ENCODE peak calls at places on chromosomes 4 and X, in eight cellular contexts. One of them, this sample, is unnamed.
A peak's percentile ranks its signal among the peaks of the same experiment; 100 is the strongest.

GRCh38 chrX:148871422-148872152 is 371.2 kb downstream of the AFF2 start:
- DNase-seq in sigmoid colon: no peak
- DNase-seq in body of pancreas: no peak
- DNase-seq in Peyer's patch: no peak
- DNase-seq in HCT116: no peak
- DNase-seq in heart left ventricle: no peak
- DNase-seq in right lobe of liver: no peak
- DNase-seq in A549: no peak
- DNase-seq in this sample: no peak

GRCh38 chrX:69615779-69616519 is at the start of gene EDA:
- DNase-seq in heart left ventricle: peak; percentile 92
- DNase-seq in A549: peak; percentile 76
- DNase-seq in sigmoid colon: peak; percentile 92
- DNase-seq in Peyer's patch: peak; percentile 29
- DNase-seq in HCT116: peak; percentile 61
- DNase-seq in right lobe of liver: peak; percentile 86
- DNase-seq in body of pancreas: peak; percentile 88
- DNase-seq in this sample: peak; percentile 91

GRCh38 chr4:112951362-112951962 is 98.0 kb upstream of the ANK2 start:
- DNase-seq in sigmoid colon: no peak
- DNase-seq in right lobe of liver: no peak
- DNase-seq in body of pancreas: no peak
- DNase-seq in A549: no peak
- DNase-seq in Peyer's patch: no peak
- DNase-seq in heart left ventricle: no peak
- DNase-seq in HCT116: no peak
- DNase-seq in this sample: no peak

GRCh38 chrX:43688586-43688985 is 32.5 kb downstream of the MAOA start:
- DNase-seq in sigmoid colon: no peak
- DNase-seq in body of pancreas: no peak
- DNase-seq in Peyer's patch: no peak
- DNase-seq in right lobe of liver: no peak
- DNase-seq in A549: no peak
- DNase-seq in heart left ventricle: no peak
- DNase-seq in HCT116: no peak
- DNase-seq in this sample: no peak

GRCh38 chr4:10192331-10192730 is 75.7 kb upstream of the WDR1 start:
- DNase-seq in A549: no peak
- DNase-seq in HCT116: no peak
- DNase-seq in heart left ventricle: no peak
- DNase-seq in sigmoid colon: no peak
- DNase-seq in body of pancreas: no peak
- DNase-seq in Peyer's patch: no peak
- DNase-seq in right lobe of liver: no peak
- DNase-seq in this sample: no peak

GRCh38 chr4:77905651-77906263 is 43.1 kb downstream of the MRPL1 start:
- DNase-seq in heart left ventricle: no peak
- DNase-seq in right lobe of liver: no peak
- DNase-seq in Peyer's patch: no peak
- DNase-seq in HCT116: no peak
- DNase-seq in A549: no peak
- DNase-seq in sigmoid colon: no peak
- DNase-seq in body of pancreas: no peak
- DNase-seq in this sample: no peak

GRCh38 chrX:50161143-50161542 is 39.7 kb downstream of the AKAP4 start:
- DNase-seq in right lobe of liver: no peak
- DNase-seq in A549: no peak
- DNase-seq in heart left ventricle: no peak
- DNase-seq in body of pancreas: no peak
- DNase-seq in HCT116: no peak
- DNase-seq in sigmoid colon: no peak
- DNase-seq in Peyer's patch: no peak
- DNase-seq in this sample: no peak

GRCh38 chr4:28211714-28212470 is 1351.3 kb downstream of the STIM2 start:
- DNase-seq in right lobe of liver: no peak
- DNase-seq in A549: no peak
- DNase-seq in Peyer's patch: no peak
- DNase-seq in body of pancreas: no peak
- DNase-seq in heart left ventricle: no peak
- DNase-seq in HCT116: no peak
- DNase-seq in sigmoid colon: no peak
- DNase-seq in this sample: no peak

GRCh38 chr4:25969374-25969773 is 55.4 kb downstream of the SMIM20 start:
- DNase-seq in heart left ventricle: no peak
- DNase-seq in HCT116: no peak
- DNase-seq in right lobe of liver: no peak
- DNase-seq in Peyer's patch: no peak
- DNase-seq in A549: no peak
- DNase-seq in sigmoid colon: no peak
- DNase-seq in body of pancreas: no peak
- DNase-seq in this sample: no peak

GRCh38 chr4:25879991-25880641 is 17.3 kb upstream of the SEL1L3 start:
- DNase-seq in sigmoid colon: no peak
- DNase-seq in A549: no peak
- DNase-seq in body of pancreas: no peak
- DNase-seq in heart left ventricle: no peak
- DNase-seq in HCT116: no peak
- DNase-seq in right lobe of liver: no peak
- DNase-seq in Peyer's patch: no peak
- DNase-seq in this sample: no peak

GRCh38 chr4:8871417-8872401 is at the start of gene HMX1:
- DNase-seq in body of pancreas: no peak
- DNase-seq in sigmoid colon: no peak
- DNase-seq in right lobe of liver: no peak
- DNase-seq in HCT116: no peak
- DNase-seq in A549: peak; percentile 37
- DNase-seq in heart left ventricle: no peak
- DNase-seq in Peyer's patch: no peak
- DNase-seq in this sample: no peak

GRCh38 chrX:23854945-23855344 is 52.8 kb downstream of the APOO start:
- DNase-seq in HCT116: no peak
- DNase-seq in body of pancreas: no peak
- DNase-seq in Peyer's patch: no peak
- DNase-seq in sigmoid colon: no peak
- DNase-seq in right lobe of liver: no peak
- DNase-seq in A549: no peak
- DNase-seq in heart left ventricle: no peak
- DNase-seq in this sample: no peak

GRCh38 chr4:37639551-37640293 is 46.5 kb downstream of the RELL1 start:
- DNase-seq in heart left ventricle: no peak
- DNase-seq in A549: no peak
- DNase-seq in body of pancreas: no peak
- DNase-seq in Peyer's patch: no peak
- DNase-seq in HCT116: no peak
- DNase-seq in right lobe of liver: no peak
- DNase-seq in sigmoid colon: no peak
- DNase-seq in this sample: no peak

GRCh38 chr4:110165382-110166285 is 32.8 kb downstream of the ELOVL6 start:
- DNase-seq in heart left ventricle: no peak
- DNase-seq in A549: peak; percentile 19
- DNase-seq in right lobe of liver: no peak
- DNase-seq in body of pancreas: no peak
- DNase-seq in Peyer's patch: peak; percentile 23
- DNase-seq in HCT116: peak; percentile 31
- DNase-seq in sigmoid colon: no peak
- DNase-seq in this sample: no peak

DNA sequence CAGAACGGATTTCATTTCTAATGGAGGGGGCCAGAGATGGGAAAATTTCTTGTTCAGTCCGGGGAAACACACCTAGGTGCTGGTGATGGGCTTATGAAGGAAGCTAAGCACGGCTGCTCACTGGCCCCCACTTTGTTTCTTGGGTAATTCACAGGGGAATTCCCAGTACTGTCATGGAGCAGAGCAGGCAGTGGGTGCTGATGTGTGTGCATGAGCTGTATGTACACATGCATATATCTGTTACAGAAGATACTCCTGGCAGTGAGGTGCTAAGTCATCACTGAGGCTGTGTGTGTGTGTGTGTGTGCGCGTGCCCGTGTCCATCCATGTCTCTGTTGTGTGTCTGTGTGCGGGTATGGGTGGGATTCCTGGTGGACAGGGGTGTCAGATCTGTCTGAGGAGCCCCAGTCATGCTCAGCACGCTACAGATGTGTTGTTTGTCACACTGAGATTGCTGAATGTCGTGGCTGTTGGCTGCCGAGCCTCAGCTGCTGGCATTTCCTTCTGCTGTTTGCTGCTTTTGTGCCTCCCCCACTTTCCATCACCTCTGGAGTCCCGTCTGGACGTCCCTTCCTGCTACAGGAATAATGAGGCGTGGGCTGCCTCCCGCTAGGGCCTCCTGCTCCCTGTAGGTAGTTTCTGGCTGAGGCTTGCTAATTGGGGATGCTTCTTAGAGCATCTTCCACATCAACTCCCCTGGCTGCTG is 53.3 kb downstream of the JADE1 start:
- DNase-seq in right lobe of liver: no peak
- DNase-seq in body of pancreas: no peak
- DNase-seq in sigmoid colon: no peak
- DNase-seq in Peyer's patch: no peak
- DNase-seq in heart left ventricle: no peak
- DNase-seq in A549: peak; percentile 16
- DNase-seq in HCT116: no peak
- DNase-seq in this sample: no peak
- TF ChIP-seq POLR2A in right lobe of liver: no peak
- TF ChIP-seq POLR2A in body of pancreas: no peak
- TF ChIP-seq POLR2A in sigmoid colon: no peak
- TF ChIP-seq POLR2A in Peyer's patch: no peak
- TF ChIP-seq POLR2A in heart left ventricle: no peak
- TF ChIP-seq POLR2A in A549: no peak
- TF ChIP-seq POLR2A in HCT116: no peak
- TF ChIP-seq POLR2A in this sample: no peak

GRCh38 chr4:142817442-142817841 is 28.7 kb downstream of the INPP4B start:
- DNase-seq in sigmoid colon: no peak
- DNase-seq in body of pancreas: peak; percentile 13
- DNase-seq in Peyer's patch: no peak
- DNase-seq in heart left ventricle: no peak
- DNase-seq in right lobe of liver: no peak
- DNase-seq in A549: peak; percentile 17
- DNase-seq in HCT116: peak; percentile 88
- DNase-seq in this sample: no peak

GRCh38 chr4:142813388-142813787 is 32.7 kb downstream of the INPP4B start:
- DNase-seq in body of pancreas: no peak
- DNase-seq in right lobe of liver: no peak
- DNase-seq in Peyer's patch: no peak
- DNase-seq in HCT116: no peak
- DNase-seq in heart left ventricle: no peak
- DNase-seq in A549: no peak
- DNase-seq in sigmoid colon: no peak
- DNase-seq in this sample: no peak

GRCh38 chr4:142815834-142816233 is 30.3 kb downstream of the INPP4B start:
- DNase-seq in HCT116: peak; percentile 13
- DNase-seq in right lobe of liver: no peak
- DNase-seq in Peyer's patch: no peak
- DNase-seq in heart left ventricle: no peak
- DNase-seq in A549: peak; percentile 23
- DNase-seq in body of pancreas: no peak
- DNase-seq in sigmoid colon: no peak
- DNase-seq in this sample: no peak

GRCh38 chr4:142818476-142818875 is 27.6 kb downstream of the INPP4B start:
- DNase-seq in sigmoid colon: no peak
- DNase-seq in HCT116: peak; percentile 32
- DNase-seq in heart left ventricle: no peak
- DNase-seq in right lobe of liver: no peak
- DNase-seq in A549: no peak
- DNase-seq in body of pancreas: no peak
- DNase-seq in Peyer's patch: no peak
- DNase-seq in this sample: no peak

DNA sequence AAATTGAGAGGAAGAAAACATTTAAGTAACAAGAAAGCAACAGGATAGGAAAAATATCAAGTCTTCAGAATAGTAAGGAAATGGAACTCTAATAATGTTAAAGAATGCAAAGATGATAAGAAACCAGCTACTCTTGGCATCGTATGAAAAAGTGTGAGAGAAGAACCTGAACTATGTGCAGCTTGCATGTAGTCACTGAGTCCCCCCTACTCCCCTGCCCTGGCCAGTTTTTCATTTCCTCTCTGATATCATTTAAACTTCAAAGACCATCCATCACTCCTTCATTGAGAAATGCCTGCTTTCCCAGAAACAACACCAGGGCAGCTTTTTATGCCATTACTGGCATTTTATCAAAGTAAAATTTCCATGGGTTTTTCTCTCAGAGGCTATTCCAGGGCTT is 28.1 kb downstream of the INPP4B start:
- DNase-seq in HCT116: peak; percentile 57
- DNase-seq in body of pancreas: no peak
- DNase-seq in Peyer's patch: no peak
- DNase-seq in right lobe of liver: no peak
- DNase-seq in heart left ventricle: no peak
- DNase-seq in A549: no peak
- DNase-seq in sigmoid colon: no peak
- DNase-seq in this sample: no peak
- H3K27ac ChIP-seq in HCT116: peak overlapping the region; percentile 93
- H3K27ac ChIP-seq in body of pancreas: no peak overlapping the region
- H3K27ac ChIP-seq in Peyer's patch: no peak overlapping the region
- H3K27ac ChIP-seq in right lobe of liver: no peak overlapping the region
- H3K27ac ChIP-seq in heart left ventricle: peak overlapping the region; percentile 67
- H3K27ac ChIP-seq in A549: no peak overlapping the region
- H3K27ac ChIP-seq in sigmoid colon: peak overlapping the region; percentile 5
- H3K27ac ChIP-seq in this sample: no peak overlapping the region

DNA sequence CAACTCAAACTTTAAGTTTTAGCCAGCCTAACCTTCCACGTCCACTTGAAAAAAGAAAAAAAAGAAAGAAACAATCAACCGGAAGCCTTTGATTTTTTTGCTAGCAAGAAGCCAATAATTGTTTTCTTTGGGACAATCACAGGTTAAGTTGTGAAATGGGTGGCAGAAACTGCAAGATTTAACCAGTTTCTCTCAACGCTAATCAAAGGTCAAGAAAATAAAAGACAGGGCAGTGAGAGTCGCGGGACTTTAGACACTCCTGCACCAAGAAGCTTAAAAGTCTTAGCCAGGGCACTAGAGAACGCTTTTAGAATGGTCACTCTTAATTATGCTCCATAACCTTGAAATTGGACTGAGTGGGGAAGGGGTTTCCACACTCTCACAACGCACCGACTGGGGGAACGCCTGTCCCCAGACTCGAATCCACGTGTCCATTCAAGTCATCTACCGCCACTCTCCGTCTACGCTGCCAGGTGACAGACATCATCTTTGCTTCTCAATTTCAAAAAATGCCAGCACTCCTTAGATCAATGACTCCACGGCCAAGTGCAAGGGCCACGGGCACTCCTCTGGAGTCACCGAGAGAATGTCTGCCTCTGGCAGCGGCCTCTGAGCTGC is 883 bp downstream of the ACSL1 start:
- DNase-seq in body of pancreas: no peak
- DNase-seq in A549: no peak
- DNase-seq in HCT116: no peak
- DNase-seq in Peyer's patch: peak; percentile 26
- DNase-seq in heart left ventricle: no peak
- DNase-seq in sigmoid colon: no peak
- DNase-seq in right lobe of liver: no peak
- DNase-seq in this sample: no peak
- TF ChIP-seq POLR2A in body of pancreas: no peak
- TF ChIP-seq POLR2A in A549: no peak
- TF ChIP-seq POLR2A in HCT116: no peak
- TF ChIP-seq POLR2A in Peyer's patch: no peak
- TF ChIP-seq POLR2A in heart left ventricle: no peak
- TF ChIP-seq POLR2A in sigmoid colon: no peak
- TF ChIP-seq POLR2A in right lobe of liver: no peak
- TF ChIP-seq POLR2A in this sample: no peak

DNA sequence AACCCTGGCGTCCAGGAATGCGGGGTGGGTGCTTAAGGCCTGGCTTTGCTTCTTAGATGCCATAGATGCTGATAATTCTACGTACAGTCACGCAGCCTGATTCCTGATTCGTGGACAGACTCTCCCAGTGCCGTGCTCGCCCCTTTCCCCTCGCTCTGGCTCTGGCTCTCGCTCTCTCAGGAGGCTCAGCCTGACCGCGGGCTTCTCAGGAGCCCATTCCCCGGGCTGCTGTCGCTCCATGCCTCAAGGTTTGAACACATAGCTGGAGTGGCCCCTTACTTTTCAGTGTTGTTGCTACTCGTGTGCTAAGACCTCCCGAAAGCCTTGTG is 59.2 kb upstream of the ZC4H2 start:
- DNase-seq in HCT116: no peak
- DNase-seq in heart left ventricle: peak; percentile 22
- DNase-seq in right lobe of liver: no peak
- DNase-seq in Peyer's patch: peak; percentile 22
- DNase-seq in sigmoid colon: no peak
- DNase-seq in A549: no peak
- DNase-seq in body of pancreas: peak; percentile 25
- DNase-seq in this sample: peak; percentile 29
- H3K27ac ChIP-seq in HCT116: no peak overlapping the region
- H3K27ac ChIP-seq in heart left ventricle: peak overlapping the region; percentile 69
- H3K27ac ChIP-seq in right lobe of liver: peak overlapping the region; percentile 24
- H3K27ac ChIP-seq in Peyer's patch: peak overlapping the region; percentile 84
- H3K27ac ChIP-seq in sigmoid colon: peak overlapping the region; percentile 91
- H3K27ac ChIP-seq in A549: no peak overlapping the region
- H3K27ac ChIP-seq in body of pancreas: peak overlapping the region; percentile 54
- H3K27ac ChIP-seq in this sample: peak overlapping the region; percentile 83